ENCODE peak calls at places on chromosomes 16 and 17, in six cellular contexts. N, Q, M, V, G and B are unnamed samples.

GRCh38 chr17:78125138-78125913 is 3.2 kb downstream of the TMC6 start:
- DNase-seq in N (no peak), Q (no peak), M (no peak), V (no peak), G (no peak), B (no peak)

GRCh38 chr16:62201911-62202310 is 165.7 kb upstream of the CDH8 start:
- DNase-seq in N (no peak), Q (no peak), M (no peak), V (no peak), G (no peak), B (no peak)

GRCh38 chr17:56739376-56739775 is 94.3 kb downstream of the C17orf67 start:
- DNase-seq in N (no peak), Q (no peak), M (no peak), V (no peak), G (no peak), B (no peak)

GRCh38 chr17:65093930-65094329 is 37.4 kb upstream of the GNA13 start:
- DNase-seq in N (no peak), Q (no peak), M (no peak), V (no peak), G (no peak), B (no peak)

GRCh38 chr17:28712037-28712704 is 483 bp upstream of the PROCA1 start:
- DNase-seq in N (no peak), Q (peak; percentile 87), M (no peak), V (peak; percentile 82), G (no peak), B (peak; percentile 46)

GRCh38 chr16:80065565-80065964 is 465.0 kb upstream of the MAF start:
- DNase-seq in N (no peak), Q (no peak), M (no peak), V (no peak), G (no peak), B (no peak)

GRCh38 chr17:40283662-40284061 is 4.0 kb upstream of the CDC6 start:
- DNase-seq in N (no peak), Q (no peak), M (no peak), V (no peak), G (no peak), B (no peak)

GRCh38 chr17:48160177-48160967 is 52.8 kb downstream of the SNX11 start:
- DNase-seq in N (no peak), Q (no peak), M (no peak), V (no peak), G (no peak), B (no peak)

GRCh38 chr17:50018909-50019308 is 23.9 kb upstream of the DLX3 start:
- DNase-seq in N (no peak), Q (no peak), M (no peak), V (no peak), G (no peak), B (no peak)

GRCh38 chr16:49049191-49049590 is 232.4 kb downstream of the CBLN1 start:
- DNase-seq in N (no peak), Q (no peak), M (no peak), V (no peak), G (no peak), B (no peak)

GRCh38 chr16:4624827-4625616 is 396 bp downstream of the MGRN1 start:
- DNase-seq in N (no peak), Q (peak; percentile 87), M (peak; percentile 49), V (peak; percentile 89), G (no peak), B (peak; percentile 50)

GRCh38 chr16:19704321-19705130 is 13.5 kb downstream of the KNOP1 start:
- DNase-seq in N (peak; percentile 48), Q (no peak), M (no peak), V (no peak), G (no peak), B (no peak)

GRCh38 chr16:53881371-53881770 is 177.4 kb downstream of the FTO start:
- DNase-seq in N (no peak), Q (no peak), M (no peak), V (no peak), G (no peak), B (no peak)

GRCh38 chr16:21277927-21278706 is at the start of gene CRYM:
- DNase-seq in N (no peak), Q (peak; percentile 84), M (peak; percentile 55), V (peak; percentile 71), G (no peak), B (peak; percentile 9)

GRCh38 chr17:79202476-79202875 is 127.9 kb downstream of the ENGASE start:
- DNase-seq in N (no peak), Q (no peak), M (peak; percentile 32), V (no peak), G (no peak), B (no peak)

GRCh38 chr17:82334622-82335394 is 1.2 kb upstream of the SECTM1 start:
- DNase-seq in N (no peak), Q (no peak), M (no peak), V (no peak), G (no peak), B (no peak)

GRCh38 chr16:50863673-50864144 is 121.8 kb downstream of the CYLD start:
- DNase-seq in N (no peak), Q (no peak), M (no peak), V (no peak), G (no peak), B (no peak)

GRCh38 chr16:72902276-72902675 is 145.7 kb downstream of the ZFHX3 start:
- DNase-seq in N (no peak), Q (no peak), M (peak; percentile 83), V (no peak), G (no peak), B (no peak)